ENCODE peak calls at places on chromosomes 2 and 18, in ten cellular contexts. L, F, G, M, B, T, X, E, K and H are unnamed samples.

GRCh38 chr18:53152478-53152877 is 812.5 kb downstream of the DCC start:
- DNase-seq in L (no peak), F (no peak), G (no peak), M (no peak), B (no peak), T (no peak), X (no peak), E (no peak), K (no peak), H (no peak)

GRCh38 chr2:207530160-207531023 is 630 bp downstream of the CREB1 start:
- DNase-seq in L (peak), F (no peak), G (no peak), M (peak), B (peak), T (no peak), X (peak), E (peak), K (peak), H (peak)

GRCh38 chr2:199465390-199465789 is 7.7 kb upstream of the SATB2 start:
- DNase-seq in L (no peak), F (no peak), G (no peak), M (no peak), B (no peak), T (no peak), X (no peak), E (no peak), K (no peak), H (no peak)

GRCh38 chr2:70473101-70473722 is 80.4 kb downstream of the TGFA start:
- DNase-seq in L (no peak), F (no peak), G (no peak), M (no peak), B (no peak), T (no peak), X (peak), E (no peak), K (no peak), H (no peak)

GRCh38 chr2:127622561-127623387 is 23.2 kb upstream of the GPR17 start:
- DNase-seq in L (no peak), F (no peak), G (no peak), M (no peak), B (no peak), T (no peak), X (peak), E (no peak), K (peak), H (no peak)

GRCh38 chr2:26558271-26559043 is 80.5 kb upstream of the OTOF start:
- DNase-seq in L (no peak), F (no peak), G (no peak), M (no peak), B (no peak), T (no peak), X (peak), E (no peak), K (no peak), H (no peak)

GRCh38 chr2:205539603-205540002 is 142.7 kb upstream of the NRP2 start:
- DNase-seq in L (no peak), F (no peak), G (no peak), M (no peak), B (peak), T (no peak), X (no peak), E (peak), K (no peak), H (no peak)

GRCh38 chr2:228067309-228067708 is 114.2 kb downstream of the SPHKAP start:
- DNase-seq in L (no peak), F (no peak), G (no peak), M (no peak), B (no peak), T (no peak), X (no peak), E (no peak), K (no peak), H (no peak)

GRCh38 chr18:26477828-26478466 is 70.4 kb downstream of the KCTD1 start:
- DNase-seq in L (no peak), F (no peak), G (no peak), M (no peak), B (peak), T (no peak), X (no peak), E (no peak), K (no peak), H (no peak)

GRCh38 chr2:48337871-48338270 is 192.1 kb upstream of the STON1 start:
- DNase-seq in L (no peak), F (no peak), G (no peak), M (no peak), B (no peak), T (no peak), X (no peak), E (no peak), K (no peak), H (no peak)

GRCh38 chr18:40866013-40866644 is 1088.9 kb upstream of the PIK3C3 start:
- DNase-seq in L (no peak), F (no peak), G (no peak), M (no peak), B (no peak), T (no peak), X (no peak), E (no peak), K (no peak), H (no peak)

GRCh38 chr2:36173760-36174362 is 181.7 kb upstream of the CRIM1 start:
- DNase-seq in L (no peak), F (no peak), G (no peak), M (no peak), B (no peak), T (no peak), X (no peak), E (peak), K (no peak), H (no peak)

GRCh38 chr18:72935744-72936143 is 68.0 kb upstream of the NETO1 start:
- DNase-seq in L (no peak), F (no peak), G (no peak), M (no peak), B (no peak), T (no peak), X (no peak), E (no peak), K (no peak), H (no peak)

GRCh38 chr18:58338961-58339722 is 289.7 kb downstream of the ALPK2 start:
- DNase-seq in L (peak), F (peak), G (no peak), M (no peak), B (no peak), T (no peak), X (no peak), E (no peak), K (no peak), H (peak)

GRCh38 chr18:9537638-9538037 is 62.3 kb downstream of the RALBP1 start:
- DNase-seq in L (no peak), F (no peak), G (no peak), M (no peak), B (no peak), T (no peak), X (no peak), E (no peak), K (no peak), H (no peak)

GRCh38 chr2:115558725-115559124 is 1116.3 kb downstream of the DPP10 start:
- DNase-seq in L (no peak), F (no peak), G (no peak), M (no peak), B (no peak), T (no peak), X (no peak), E (no peak), K (no peak), H (no peak)

GRCh38 chr2:203811491-203812221 is 55.9 kb upstream of the CTLA4 start:
- DNase-seq in L (peak), F (no peak), G (no peak), M (no peak), B (peak), T (peak), X (peak), E (peak), K (peak), H (no peak)

GRCh38 chr18:3830604-3831003 is 380.6 kb downstream of the TGIF1 start:
- DNase-seq in L (no peak), F (no peak), G (no peak), M (no peak), B (no peak), T (no peak), X (no peak), E (no peak), K (no peak), H (no peak)

GRCh38 chr18:8811115-8811514 is 105.8 kb downstream of the MTCL1 start:
- DNase-seq in L (no peak), F (no peak), G (no peak), M (no peak), B (no peak), T (no peak), X (no peak), E (no peak), K (no peak), H (no peak)

GRCh38 chr2:208945719-208946280 is 478.0 kb upstream of the MAP2 start:
- DNase-seq in L (no peak), F (no peak), G (no peak), M (no peak), B (no peak), T (no peak), X (no peak), E (no peak), K (no peak), H (no peak)

GRCh38 chr2:237700583-237701032 is 73.2 kb downstream of the LRRFIP1 start:
- DNase-seq in L (no peak), F (no peak), G (peak), M (no peak), B (no peak), T (no peak), X (peak), E (no peak), K (peak), H (no peak)

GRCh38 chr2:8671802-8672201 is 10.1 kb upstream of the ID2 start:
- DNase-seq in L (no peak), F (no peak), G (no peak), M (no peak), B (no peak), T (no peak), X (no peak), E (no peak), K (no peak), H (no peak)
- TF ChIP-seq POLR2A in L (no peak), F (no peak), G (no peak), M (no peak), B (no peak), T (no peak), X (no peak), E (no peak), K (no peak), H (no peak)

GRCh38 chr2:1314254-1314653 is 99.0 kb upstream of the TPO start:
- DNase-seq in L (no peak), F (no peak), G (no peak), M (no peak), B (no peak), T (no peak), X (no peak), E (no peak), K (no peak), H (no peak)

GRCh38 chr2:1324884-1325283 is 88.4 kb upstream of the TPO start:
- DNase-seq in L (no peak), F (no peak), G (no peak), M (no peak), B (no peak), T (no peak), X (no peak), E (no peak), K (no peak), H (no peak)

GRCh38 chr2:1321297-1321696 is 92.0 kb upstream of the TPO start:
- DNase-seq in L (no peak), F (no peak), G (no peak), M (no peak), B (no peak), T (no peak), X (no peak), E (no peak), K (no peak), H (no peak)

GRCh38 chr2:1318366-1319009 is 94.8 kb upstream of the TPO start:
- DNase-seq in L (no peak), F (peak), G (no peak), M (no peak), B (no peak), T (no peak), X (no peak), E (no peak), K (no peak), H (no peak)

GRCh38 chr2:1319393-1319792 is 93.9 kb upstream of the TPO start:
- DNase-seq in L (no peak), F (peak), G (no peak), M (no peak), B (no peak), T (no peak), X (no peak), E (no peak), K (no peak), H (no peak)
- TF ChIP-seq EP300 in L (no peak), F (no peak), G (no peak), M (no peak), B (no peak), T (no peak), X (no peak), E (no peak), K (no peak), H (no peak)

DNA sequence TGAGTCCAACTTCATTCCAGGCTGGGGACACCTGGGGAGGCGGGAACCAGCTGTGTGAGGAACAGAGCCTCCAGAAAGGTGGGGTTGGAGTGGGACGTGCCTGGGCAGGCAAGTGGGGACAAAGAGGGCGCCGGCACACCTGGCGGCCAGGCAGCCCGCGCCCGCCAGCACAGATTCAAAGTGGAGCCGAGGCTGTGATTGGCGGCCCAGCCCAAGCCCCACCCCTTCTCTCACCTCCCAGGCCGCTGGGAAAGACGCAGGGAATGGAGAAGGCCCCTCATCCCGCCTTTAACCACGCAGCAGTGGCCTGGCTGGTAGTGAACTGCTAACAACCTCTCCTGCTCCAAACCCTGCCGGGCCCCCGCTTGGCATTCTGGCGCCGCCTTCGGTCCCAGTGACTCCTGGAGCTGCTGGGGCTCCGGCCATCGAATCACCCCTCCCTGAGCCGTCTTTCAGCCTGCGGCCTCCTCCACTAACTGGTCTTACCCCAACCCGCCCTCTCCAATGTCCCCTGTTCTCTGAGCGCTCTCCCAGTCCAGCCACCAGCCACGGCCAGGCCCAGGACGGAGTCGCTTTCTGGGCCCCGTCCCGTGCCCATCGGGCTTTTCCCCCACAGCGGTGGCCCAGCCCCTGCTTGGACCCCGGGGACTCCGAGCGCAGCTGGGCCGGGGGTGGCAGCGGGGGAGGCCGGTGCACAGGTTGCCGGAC is 27.9 kb upstream of the PTMA start:
- DNase-seq in L (peak), F (peak), G (no peak), M (peak), B (no peak), T (no peak), X (no peak), E (peak), K (peak), H (no peak)
- TF ChIP-seq POLR2A in L (no peak), F (peak), G (peak), M (no peak), B (no peak), T (no peak), X (no peak), E (no peak), K (no peak), H (no peak)

GRCh38 chr2:64692401-64692800 is 38.7 kb upstream of the SERTAD2 start:
- DNase-seq in L (no peak), F (no peak), G (no peak), M (no peak), B (no peak), T (no peak), X (no peak), E (no peak), K (no peak), H (no peak)
- TF ChIP-seq EP300 in L (no peak), F (no peak), G (no peak), M (no peak), B (no peak), T (no peak), X (no peak), E (no peak), K (no peak), H (no peak)

GRCh38 chr18:61896118-61896517 is 3.3 kb upstream of the RNF152 start:
- DNase-seq in L (no peak), F (no peak), G (no peak), M (no peak), B (no peak), T (no peak), X (no peak), E (no peak), K (no peak), H (no peak)

GRCh38 chr18:61894751-61895524 is 2.1 kb upstream of the RNF152 start:
- DNase-seq in L (no peak), F (no peak), G (no peak), M (no peak), B (peak), T (no peak), X (no peak), E (no peak), K (no peak), H (no peak)

GRCh38 chr18:61892683-61893303 is at the start of gene RNF152:
- DNase-seq in L (peak), F (peak), G (no peak), M (no peak), B (peak), T (peak), X (peak), E (no peak), K (peak), H (peak)

GRCh38 chr18:61893304-61893970 is 630 bp upstream of the RNF152 start:
- DNase-seq in L (peak), F (peak), G (no peak), M (peak), B (peak), T (no peak), X (peak), E (no peak), K (peak), H (peak)

GRCh38 chr18:61893971-61894750 is 1.4 kb upstream of the RNF152 start:
- DNase-seq in L (peak), F (peak), G (no peak), M (peak), B (peak), T (peak), X (peak), E (peak), K (peak), H (peak)
- TF ChIP-seq POLR2A in L (no peak), F (no peak), G (no peak), M (no peak), B (no peak), T (peak), X (peak), E (no peak), K (peak), H (peak)

GRCh38 chr18:51049137-51049536 is 19.1 kb downstream of the SMAD4 start:
- DNase-seq in L (no peak), F (no peak), G (no peak), M (no peak), B (no peak), T (no peak), X (no peak), E (no peak), K (no peak), H (no peak)

GRCh38 chr18:51048190-51048589 is 18.2 kb downstream of the SMAD4 start:
- DNase-seq in L (no peak), F (no peak), G (no peak), M (no peak), B (no peak), T (no peak), X (no peak), E (no peak), K (no peak), H (no peak)

GRCh38 chr18:51054764-51055163 is 24.8 kb downstream of the SMAD4 start:
- DNase-seq in L (no peak), F (no peak), G (no peak), M (no peak), B (no peak), T (no peak), X (no peak), E (no peak), K (no peak), H (no peak)

GRCh38 chr18:51053822-51054221 is 23.8 kb downstream of the SMAD4 start:
- DNase-seq in L (no peak), F (no peak), G (no peak), M (no peak), B (no peak), T (no peak), X (no peak), E (no peak), K (no peak), H (no peak)

GRCh38 chr18:51051105-51051712 is 21.2 kb downstream of the SMAD4 start:
- DNase-seq in L (no peak), F (no peak), G (no peak), M (peak), B (peak), T (no peak), X (no peak), E (peak), K (no peak), H (no peak)
- TF ChIP-seq EP300 in L (no peak), F (no peak), G (no peak), M (no peak), B (no peak), T (no peak), X (no peak), E (no peak), K (no peak), H (no peak)